ENCODE peak calls at places on chromosomes 1 and 21, in nine cellular contexts. Y is DMS 273 treated with DMSO at 0.1 percent for 48 hours; W is T-helper 9 cell; H is gastrocnemius medialis; U is activated CD4-positive, alpha-beta T cell treated with anti-CD3 and anti-CD28 coated beads, Interleukin-2, amount 50 U/mL, for 48 hours; G is NB4; V is H7; N is mesenchymal stem cell; K is GM04504. E is an unnamed sample.

GRCh38 chr1:14840374-14840773 is 241.9 kb downstream of the KAZN start:
- DNase-seq in Y (no peak), W (no peak), H (no peak), U (no peak), G (no peak), V (no peak), N (no peak), K (no peak), E (no peak)

GRCh38 chr1:11952455-11953109 is 18.1 kb downstream of the PLOD1 start:
- DNase-seq in Y (no peak), W (no peak), H (peak), U (no peak), G (no peak), V (no peak), N (no peak), K (no peak), E (no peak)

GRCh38 chr1:209257021-209257420 is 326.5 kb upstream of the CAMK1G start:
- DNase-seq in Y (no peak), W (no peak), H (no peak), U (no peak), G (no peak), V (no peak), N (no peak), K (no peak), E (no peak)

GRCh38 chr1:66262233-66262632 is 271.7 kb upstream of the SGIP1 start:
- DNase-seq in Y (no peak), W (no peak), H (peak), U (no peak), G (no peak), V (no peak), N (peak), K (peak), E (no peak)

GRCh38 chr1:111776397-111776796 is 20.7 kb downstream of the DDX20 start:
- DNase-seq in Y (no peak), W (no peak), H (no peak), U (no peak), G (no peak), V (no peak), N (no peak), K (no peak), E (no peak)

GRCh38 chr1:110726755-110727154 is 52.0 kb upstream of the KCNA3 start:
- DNase-seq in Y (no peak), W (no peak), H (no peak), U (no peak), G (no peak), V (no peak), N (no peak), K (no peak), E (no peak)

GRCh38 chr1:208934933-208935332 is 648.6 kb upstream of the CAMK1G start:
- DNase-seq in Y (no peak), W (no peak), H (no peak), U (no peak), G (no peak), V (no peak), N (no peak), K (no peak), E (no peak)

GRCh38 chr1:118185083-118185899 is at the start of gene SPAG17:
- DNase-seq in Y (peak), W (no peak), H (peak), U (peak), G (peak), V (peak), N (peak), K (no peak), E (peak)

GRCh38 chr21:45434645-45435217 is 29.8 kb downstream of the COL18A1 start:
- DNase-seq in Y (no peak), W (no peak), H (no peak), U (no peak), G (no peak), V (peak), N (no peak), K (no peak), E (no peak)

GRCh38 chr1:244680667-244681066 is 27.7 kb downstream of the DESI2 start:
- DNase-seq in Y (no peak), W (no peak), H (no peak), U (no peak), G (no peak), V (no peak), N (no peak), K (no peak), E (no peak)

GRCh38 chr1:208107817-208108608 is 136.2 kb downstream of the PLXNA2 start:
- DNase-seq in Y (no peak), W (no peak), H (peak), U (no peak), G (no peak), V (no peak), N (peak), K (peak), E (no peak)

GRCh38 chr1:245807306-245807705 is 652.5 kb downstream of the KIF26B start:
- DNase-seq in Y (no peak), W (no peak), H (no peak), U (no peak), G (peak), V (no peak), N (no peak), K (no peak), E (no peak)

GRCh38 chr1:150272379-150272840 is at the start of gene C1orf54:
- DNase-seq in Y (peak), W (no peak), H (peak), U (no peak), G (peak), V (peak), N (peak), K (no peak), E (no peak)

GRCh38 chr1:91697322-91698260 is 188.4 kb downstream of the TGFBR3 start:
- DNase-seq in Y (no peak), W (no peak), H (no peak), U (peak), G (no peak), V (no peak), N (peak), K (no peak), E (peak)

GRCh38 chr1:28915036-28915895 is 897 bp downstream of the EPB41 start:
- DNase-seq in Y (peak), W (peak), H (no peak), U (peak), G (peak), V (peak), N (peak), K (no peak), E (peak)

GRCh38 chr1:111762332-111762731 is 6.6 kb downstream of the DDX20 start:
- DNase-seq in Y (no peak), W (no peak), H (no peak), U (no peak), G (no peak), V (no peak), N (no peak), K (no peak), E (no peak)

GRCh38 chr1:66464802-66465201 is 69.2 kb upstream of the SGIP1 start:
- DNase-seq in Y (no peak), W (no peak), H (no peak), U (no peak), G (no peak), V (no peak), N (peak), K (peak), E (no peak)

GRCh38 chr1:226690460-226690982 is 48.6 kb downstream of the ITPKB start:
- DNase-seq in Y (no peak), W (peak), H (no peak), U (peak), G (no peak), V (no peak), N (peak), K (no peak), E (peak)

GRCh38 chr1:54054438-54054749 is 986 bp downstream of the TCEANC2 start:
- DNase-seq in Y (no peak), W (no peak), H (no peak), U (no peak), G (peak), V (peak), N (no peak), K (no peak), E (no peak)

GRCh38 chr1:14945132-14946010 is 208.2 kb upstream of the TMEM51 start:
- DNase-seq in Y (peak), W (no peak), H (no peak), U (no peak), G (no peak), V (peak), N (peak), K (peak), E (no peak)

GRCh38 chr1:219567341-219567947 is 45.5 kb downstream of the ZC3H11B start:
- DNase-seq in Y (peak), W (no peak), H (no peak), U (no peak), G (peak), V (no peak), N (peak), K (no peak), E (no peak)

GRCh38 chr1:27504588-27505419 is 14.8 kb upstream of the WASF2 start:
- DNase-seq in Y (no peak), W (no peak), H (peak), U (no peak), G (no peak), V (peak), N (peak), K (no peak), E (no peak)

GRCh38 chr1:154609398-154610380 is 1.7 kb upstream of the ADAR start:
- DNase-seq in Y (no peak), W (peak), H (no peak), U (peak), G (peak), V (peak), N (peak), K (no peak), E (peak)

GRCh38 chr1:59323879-59324278 is 27.0 kb downstream of the FGGY start:
- DNase-seq in Y (no peak), W (no peak), H (no peak), U (no peak), G (no peak), V (no peak), N (no peak), K (no peak), E (no peak)

GRCh38 chr1:23556661-23557470 is 2.4 kb downstream of the ID3 start:
- DNase-seq in Y (peak), W (no peak), H (no peak), U (no peak), G (no peak), V (peak), N (peak), K (no peak), E (no peak)

GRCh38 chr1:12546771-12547585 is 71.0 kb downstream of the DHRS3 start:
- DNase-seq in Y (no peak), W (no peak), H (peak), U (no peak), G (no peak), V (peak), N (no peak), K (no peak), E (no peak)

E was measured in stimulated activated naive CD8-positive, alpha-beta T cell treated with anti-CD3 and anti-CD28 coated beads, Interleukin-15, Interleukin-2, amounts not matched to agents 100 U/mL and 50 U/mL, for 24 hours.